ENCODE peak calls at places on chromosomes 11 and 22, in nine cellular contexts. Q, U, R, B, A, J, F, S and P are unnamed samples.

GRCh38 chr22:27456696-27457503 is 344.7 kb downstream of the MN1 start:
- DNase-seq in B (peak; percentile 62), Q (peak; percentile 86), J (no peak), U (no peak), S (no peak), F (no peak), R (no peak), A (peak; percentile 97), P (no peak)

GRCh38 chr11:77450227-77450626 is 23.7 kb downstream of the PAK1 start:
- DNase-seq in U (no peak), J (no peak), R (no peak), A (no peak), Q (no peak), F (no peak), S (no peak), B (no peak), P (no peak)

GRCh38 chr11:123390146-123390545 is 39.9 kb upstream of the GRAMD1B start:
- DNase-seq in U (no peak), F (no peak), J (no peak), A (no peak), R (no peak), S (no peak), Q (no peak), B (no peak), P (no peak)

GRCh38 chr11:561148-562003 is 606 bp downstream of the RASSF7 start:
- DNase-seq in U (no peak), J (no peak), S (no peak), A (peak; percentile 53), Q (peak; percentile 66), B (peak; percentile 90), F (peak; percentile 17), R (peak; percentile 50), P (no peak)

GRCh38 chr11:57618438-57618837 is 21.0 kb downstream of the SERPING1 start:
- DNase-seq in J (no peak), A (no peak), R (no peak), B (no peak), F (no peak), Q (no peak), S (no peak), U (no peak), P (no peak)

GRCh38 chr11:75429902-75430691 is 2.9 kb downstream of the KLHL35 start:
- DNase-seq in S (no peak), U (peak; percentile 87), A (peak; percentile 88), B (peak; percentile 84), R (peak; percentile 74), J (no peak), Q (peak; percentile 79), F (no peak), P (peak; percentile 88)

GRCh38 chr11:45229401-45229800 is 56.7 kb downstream of the SYT13 start:
- DNase-seq in F (no peak), J (no peak), U (no peak), A (no peak), R (no peak), B (no peak), Q (no peak), S (no peak), P (no peak)

GRCh38 chr11:11428714-11429113 is 75.7 kb upstream of the CSNK2A3 start:
- DNase-seq in U (no peak), B (no peak), F (no peak), S (no peak), A (no peak), R (no peak), J (no peak), Q (no peak), P (no peak)

GRCh38 chr22:20584872-20585639 is 77.6 kb downstream of the MED15 start:
- DNase-seq in Q (no peak), S (no peak), R (no peak), F (no peak), B (no peak), U (no peak), J (no peak), A (no peak), P (peak; percentile 88)

GRCh38 chr11:128519353-128519752 is 68.0 kb downstream of the ETS1 start:
- DNase-seq in Q (peak; percentile 37), F (no peak), J (peak; percentile 79), U (no peak), R (no peak), B (no peak), S (no peak), A (peak; percentile 20), P (no peak)

GRCh38 chr11:61004037-61004641 is 32.7 kb downstream of the CD6 start:
- DNase-seq in R (no peak), A (no peak), Q (no peak), U (no peak), J (no peak), S (no peak), F (no peak), B (peak; percentile 36), P (no peak)
- TF ChIP-seq EZH2phosphoT487 in R (no peak), A (no peak), Q (no peak), U (no peak), J (no peak), S (no peak), F (no peak), B (no peak), P (no peak)

GRCh38 chr11:96241351-96241841 is 101.6 kb downstream of the MAML2 start:
- DNase-seq in A (no peak), F (no peak), U (no peak), B (peak; percentile 46), S (no peak), Q (no peak), R (peak; percentile 41), J (peak; percentile 43), P (no peak)
- TF ChIP-seq EZH2phosphoT487 in A (no peak), F (no peak), U (no peak), B (no peak), S (no peak), Q (no peak), R (no peak), J (no peak), P (no peak)

DNA sequence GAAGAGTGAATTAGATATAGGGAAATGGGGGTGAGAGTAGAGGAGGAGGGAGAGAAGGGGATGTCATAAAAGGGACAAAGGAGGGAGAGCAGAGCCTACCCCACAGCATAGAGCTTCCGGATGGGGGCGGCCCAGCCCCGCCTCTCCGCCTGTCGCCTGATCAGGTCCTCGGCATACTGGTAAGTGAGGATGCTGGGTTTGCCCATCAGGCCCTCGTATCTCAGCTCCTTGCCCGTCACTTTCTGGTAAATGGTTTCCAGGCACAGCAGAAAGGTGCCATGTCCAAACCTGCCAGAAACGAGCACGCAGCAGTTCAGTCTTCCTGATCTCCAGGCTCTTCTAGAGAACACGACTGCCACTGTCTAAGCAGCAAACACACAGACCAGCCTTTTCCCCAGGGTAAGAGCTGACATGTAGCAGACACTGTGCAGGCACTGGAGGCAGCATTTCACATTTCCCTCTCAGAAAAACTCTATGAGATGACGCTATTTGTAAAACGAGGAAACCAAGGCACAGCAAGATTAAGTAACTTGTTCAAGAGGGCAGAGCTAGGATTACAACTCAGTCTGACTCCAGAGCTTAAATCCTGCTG is 17.4 kb upstream of the TMEM121B start:
- DNase-seq in F (no peak), A (no peak), J (no peak), U (no peak), S (no peak), Q (no peak), R (no peak), B (no peak), P (no peak)
- TF ChIP-seq EZH2phosphoT487 in F (no peak), A (no peak), J (no peak), U (no peak), S (no peak), Q (no peak), R (no peak), B (no peak), P (no peak)

GRCh38 chr11:112961751-112962747 is 829 bp downstream of the NCAM1 start:
- DNase-seq in Q (no peak), S (no peak), F (no peak), U (peak; percentile 69), B (peak; percentile 28), R (peak; percentile 49), A (peak; percentile 30), J (no peak), P (peak; percentile 73)
- TF ChIP-seq EZH2phosphoT487 in Q (peak; percentile 70), S (no peak), F (no peak), U (no peak), B (peak; percentile 31), R (no peak), A (peak; percentile 65), J (no peak), P (no peak)

GRCh38 chr22:17980013-17980510 is 44.3 kb downstream of the MICAL3 start:
- DNase-seq in B (no peak), A (no peak), J (no peak), R (peak; percentile 56), F (no peak), Q (no peak), U (no peak), S (no peak), P (no peak)

GRCh38 chr22:17981497-17981896 is 42.9 kb downstream of the MICAL3 start:
- DNase-seq in R (no peak), A (no peak), S (no peak), J (peak; percentile 59), F (no peak), Q (no peak), B (no peak), U (no peak), P (no peak)

GRCh38 chr22:17978027-17978426 is 46.3 kb downstream of the MICAL3 start:
- DNase-seq in U (no peak), S (no peak), Q (no peak), J (no peak), A (no peak), R (no peak), F (no peak), B (no peak), P (no peak)

GRCh38 chr22:17982572-17983141 is 41.7 kb downstream of the MICAL3 start:
- DNase-seq in B (peak; percentile 39), A (peak; percentile 63), J (no peak), S (no peak), U (no peak), F (no peak), R (no peak), Q (no peak), P (no peak)

DNA sequence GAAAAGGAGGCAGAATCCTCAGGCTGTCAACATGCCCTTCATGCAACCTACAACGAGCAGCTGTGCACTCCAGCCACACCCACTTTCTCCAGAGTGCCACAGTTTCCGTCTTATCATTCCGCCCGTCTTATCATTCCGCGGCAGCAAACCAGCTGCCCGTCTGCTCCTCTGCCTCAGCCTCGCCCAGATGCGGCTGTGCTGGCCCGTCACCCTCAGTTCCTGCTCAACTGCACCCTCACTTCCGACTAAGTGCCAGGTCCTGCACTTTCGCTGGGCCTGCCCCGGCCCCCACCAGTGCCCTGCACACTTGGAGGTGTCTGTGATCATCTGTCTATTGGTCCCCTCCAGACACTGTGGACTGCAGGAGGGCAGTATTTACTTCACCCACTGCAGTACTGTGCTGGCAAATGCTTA is 43.7 kb downstream of the MICAL3 start:
- DNase-seq in B (peak; percentile 73), R (no peak), F (no peak), Q (no peak), U (peak; percentile 27), A (peak; percentile 54), J (peak; percentile 75), S (no peak), P (peak; percentile 63)
- TF ChIP-seq EZH2phosphoT487 in B (no peak), R (no peak), F (no peak), Q (no peak), U (no peak), A (no peak), J (no peak), S (no peak), P (no peak)

DNA sequence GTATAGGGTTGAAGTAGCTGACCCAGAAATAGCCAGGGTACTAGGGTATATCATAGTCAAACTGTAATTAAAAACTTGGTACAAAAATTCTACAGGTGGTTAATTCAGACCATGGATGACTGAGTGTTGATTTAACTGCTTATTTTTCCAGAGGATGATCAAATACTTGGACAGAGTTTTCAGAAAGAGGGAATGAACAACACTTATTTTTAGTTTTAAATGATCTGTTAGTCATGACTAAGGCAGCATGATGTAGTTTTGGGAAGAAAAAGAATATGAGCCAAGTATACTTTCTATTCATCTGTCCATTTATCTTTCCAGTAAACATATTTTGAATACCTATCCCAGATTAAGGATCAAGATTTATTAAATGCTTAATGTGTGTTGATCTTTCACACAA is 19.8 kb upstream of the CCDC89 start:
- DNase-seq in S (no peak), B (no peak), A (peak; percentile 62), Q (no peak), F (no peak), R (no peak), J (no peak), U (no peak), P (no peak)
- TF ChIP-seq EZH2phosphoT487 in S (no peak), B (no peak), A (no peak), Q (no peak), F (no peak), R (no peak), J (no peak), U (no peak), P (no peak)